ENCODE peak calls at places on chromosomes 12 and 14, in seven cellular contexts. F, O, D, B, P, S and H are unnamed samples.

GRCh38 chr14:91817566-91818325 is 49.6 kb downstream of the TC2N start:
- DNase-seq in P (no peak), S (no peak), D (no peak), B (no peak), O (no peak), F (no peak), H (no peak)

GRCh38 chr12:110501722-110502448 is at the start of the genes RAD9B and VPS29:
- DNase-seq in O (peak), D (peak), S (peak), F (peak), B (peak), P (peak), H (peak)

GRCh38 chr12:69497308-69498026 is 27.3 kb downstream of the FRS2 start:
- DNase-seq in O (no peak), P (no peak), S (no peak), D (peak), F (peak), B (no peak), H (no peak)

GRCh38 chr12:123520567-123521474 is 12.7 kb downstream of the RILPL1 start:
- DNase-seq in P (no peak), S (no peak), D (no peak), B (no peak), O (no peak), F (no peak), H (no peak)

GRCh38 chr14:22973217-22974032 is 8.9 kb downstream of the AJUBA start:
- DNase-seq in S (peak), B (peak), P (peak), F (peak), D (peak), O (peak), H (peak)

GRCh38 chr12:55927588-55928502 is at the start of gene PYM1:
- DNase-seq in F (peak), D (peak), S (peak), B (peak), O (peak), P (peak), H (peak)

GRCh38 chr14:68880581-68881105 is 87.8 kb upstream of the ZFP36L1 start:
- DNase-seq in B (no peak), D (no peak), F (no peak), P (no peak), S (no peak), O (no peak), H (no peak)

GRCh38 chr12:92398565-92399309 is 253.1 kb upstream of the BTG1 start:
- DNase-seq in S (no peak), F (no peak), B (peak), P (no peak), O (no peak), D (no peak), H (no peak)

GRCh38 chr12:14408208-14408607 is 42.7 kb downstream of the ATF7IP start:
- DNase-seq in F (peak), P (no peak), S (no peak), D (peak), O (no peak), B (peak), H (no peak)

GRCh38 chr14:51394804-51395203 is 154.8 kb downstream of the TMX1 start:
- DNase-seq in S (no peak), B (peak), F (no peak), P (no peak), D (no peak), O (no peak), H (no peak)

GRCh38 chr14:66708262-66708661 is 200.3 kb downstream of the GPHN start:
- DNase-seq in P (no peak), D (no peak), B (no peak), O (no peak), S (no peak), F (no peak), H (no peak)

GRCh38 chr12:26787125-26787495 is 45.9 kb downstream of the ITPR2 start:
- DNase-seq in B (peak), P (no peak), F (peak), D (peak), O (no peak), S (no peak), H (no peak)
- H2BK5ac ChIP-seq in B (no peak), P (no peak), F (no peak), D (no peak), O (no peak), S (no peak), H (no peak)

GRCh38 chr14:103675957-103676356 is 39.3 kb downstream of the XRCC3 start:
- DNase-seq in O (no peak), B (no peak), F (no peak), D (no peak), P (no peak), S (no peak), H (no peak)
- H2BK5ac ChIP-seq in O (no peak), B (no peak), F (no peak), D (no peak), P (no peak), S (no peak), H (no peak)

DNA sequence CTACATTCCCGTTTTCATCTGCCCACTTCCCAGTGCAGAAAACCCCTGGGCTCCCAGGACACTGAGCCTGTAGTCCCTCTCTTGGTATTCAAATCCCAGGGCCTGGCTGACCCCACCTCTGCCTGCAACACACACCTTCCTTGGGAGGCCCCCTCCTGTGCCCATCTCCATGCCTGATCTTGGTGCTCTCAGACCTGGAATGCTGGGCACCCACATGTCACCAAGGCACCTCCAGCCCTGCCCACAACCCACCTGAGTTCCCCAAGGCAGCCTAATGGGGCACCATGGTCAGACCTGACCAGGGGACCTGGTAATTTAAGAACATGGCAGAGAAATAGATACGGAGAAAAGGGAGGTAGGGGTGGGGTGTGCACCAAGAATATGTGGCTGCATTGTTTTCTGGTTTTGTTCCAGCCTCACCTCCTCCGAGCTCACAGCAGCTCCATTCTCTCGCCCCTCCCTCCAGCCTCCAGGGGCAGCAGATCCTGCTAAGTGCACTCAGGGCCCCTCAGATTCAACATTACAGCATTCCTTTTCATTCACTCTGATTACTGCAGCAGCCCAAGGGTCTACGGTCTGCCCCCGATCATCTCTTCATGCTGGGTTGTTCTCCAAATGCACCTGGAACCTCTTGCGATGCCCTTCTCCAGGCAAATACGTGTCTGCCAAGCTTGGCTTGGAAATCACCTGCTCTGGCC is 9.2 kb upstream of the HSP90AA1 start:
- DNase-seq in O (no peak), B (peak), F (no peak), S (no peak), P (no peak), D (no peak), H (peak)
- H2BK5ac ChIP-seq in O (no peak), B (no peak), F (no peak), S (peak), P (no peak), D (no peak), H (no peak)

GRCh38 chr12:46360908-46361666 is 11.5 kb downstream of the SLC38A2 start:
- DNase-seq in O (no peak), S (no peak), D (no peak), B (no peak), P (no peak), F (no peak), H (no peak)
- H2BK5ac ChIP-seq in O (no peak), S (no peak), D (no peak), B (no peak), P (no peak), F (peak), H (no peak)

GRCh38 chr14:21440857-21441256 is 15.1 kb downstream of the CHD8 start:
- DNase-seq in S (no peak), P (no peak), O (no peak), B (peak), D (no peak), F (no peak), H (no peak)
- H2BK5ac ChIP-seq in S (no peak), P (no peak), O (no peak), B (no peak), D (no peak), F (no peak), H (no peak)